ENCODE peak calls at places on chromosome 19, in seven cellular contexts. T, R, V, Q, F, Z and D are unnamed samples. For H3K36me3 and H3K4me1, the result is how much of the 10 kb centered on the place peaks cover.

GRCh38 chr19:19459099-19459498 is 53.6 kb downstream of the GATAD2A start:
- DNase-seq in Q (no peak), V (no peak), Z (no peak), F (no peak), R (peak), T (peak), D (peak)

GRCh38 chr19:41997851-41998229 is 3.8 kb upstream of the ATP1A3 start:
- DNase-seq in T (no peak), Z (no peak), R (no peak), F (no peak), Q (no peak), V (peak), D (no peak)

GRCh38 chr19:46670874-46671273 is 9.9 kb upstream of the DACT3 start:
- DNase-seq in Z (no peak), T (no peak), R (no peak), Q (no peak), F (no peak), V (peak), D (no peak)

GRCh38 chr19:19062454-19063182 is 1.2 kb upstream of the SLC25A42 start:
- DNase-seq in R (no peak), F (no peak), Z (no peak), V (peak), Q (no peak), T (peak), D (no peak)

GRCh38 chr19:17266026-17266425 is 1.2 kb upstream of the BABAM1 start:
- DNase-seq in Z (no peak), F (no peak), V (no peak), R (no peak), T (no peak), Q (no peak), D (no peak)

GRCh38 chr19:17755533-17755885 is 4.2 kb downstream of the FCHO1 start:
- DNase-seq in T (no peak), V (no peak), Q (no peak), R (no peak), F (no peak), Z (no peak), D (no peak)

GRCh38 chr19:1507763-1508506 is 4.9 kb downstream of the ADAMTSL5 start:
- DNase-seq in Z (peak), Q (peak), F (peak), V (peak), T (peak), R (peak), D (peak)

GRCh38 chr19:29622191-29623070 is 16.3 kb downstream of the POP4 start:
- DNase-seq in F (no peak), Q (no peak), T (peak), R (no peak), V (no peak), Z (no peak), D (peak)

GRCh38 chr19:15332311-15332996 is at the start of gene BRD4:
- DNase-seq in R (peak), Z (peak), V (peak), F (no peak), T (peak), Q (peak), D (peak)

GRCh38 chr19:45777395-45777961 is 4.8 kb downstream of the DMPK start:
- DNase-seq in Z (no peak), T (no peak), R (no peak), V (no peak), Q (no peak), F (no peak), D (no peak)

GRCh38 chr19:41327499-41328156 is 17.7 kb downstream of the CCDC97 start:
- DNase-seq in Q (peak), R (peak), Z (peak), T (peak), F (no peak), V (peak), D (peak)

GRCh38 chr19:33373701-33374405 is at the start of gene CEBPG:
- DNase-seq in Q (peak), F (no peak), V (peak), Z (no peak), R (peak), T (peak), D (peak)

GRCh38 chr19:51002542-51003311 is 1.3 kb upstream of the KLK8 start:
- DNase-seq in V (peak), Z (no peak), Q (no peak), T (peak), F (peak), R (peak), D (peak)

GRCh38 chr19:50711805-50712204 is 7.8 kb downstream of the SHANK1 start:
- DNase-seq in T (no peak), Z (no peak), F (no peak), Q (no peak), V (no peak), R (no peak), D (no peak)

GRCh38 chr19:10776900-10777650 is 58.9 kb downstream of the TMED1 start:
- DNase-seq in T (peak), R (no peak), Q (no peak), F (no peak), Z (no peak), V (peak), D (no peak)

GRCh38 chr19:3448616-3449334 is 31.6 kb downstream of the SMIM24 start:
- DNase-seq in T (no peak), V (no peak), Q (no peak), R (no peak), F (no peak), Z (peak), D (no peak)
- H3K36me3 ChIP-seq in T (under half), V (under half), Q (half or more), R (under half), F (under half), Z (under half), D (under half)

GRCh38 chr19:49261602-49262001 is 63.4 kb downstream of the SLC6A16 start:
- DNase-seq in V (no peak), F (no peak), Q (no peak), Z (no peak), R (peak), T (no peak), D (no peak)
- H3K4me1 ChIP-seq in V (under half), F (under half), Q (under half), Z (under half), R (under half), T (under half), D (under half)

GRCh38 chr19:313169-313987 is 22.2 kb upstream of the PLPP2 start:
- DNase-seq in V (no peak), Z (no peak), Q (no peak), T (no peak), R (no peak), F (no peak), D (no peak)

GRCh38 chr19:313988-314815 is 23.0 kb upstream of the PLPP2 start:
- DNase-seq in Q (no peak), R (no peak), T (no peak), V (no peak), F (no peak), Z (no peak), D (no peak)

GRCh38 chr19:310141-310651 is 19.0 kb upstream of the PLPP2 start:
- DNase-seq in Z (no peak), V (no peak), R (no peak), T (no peak), Q (peak), F (no peak), D (no peak)

GRCh38 chr19:310781-311496 is 19.7 kb upstream of the PLPP2 start:
- DNase-seq in T (no peak), R (no peak), F (no peak), Z (no peak), V (no peak), Q (no peak), D (no peak)

DNA sequence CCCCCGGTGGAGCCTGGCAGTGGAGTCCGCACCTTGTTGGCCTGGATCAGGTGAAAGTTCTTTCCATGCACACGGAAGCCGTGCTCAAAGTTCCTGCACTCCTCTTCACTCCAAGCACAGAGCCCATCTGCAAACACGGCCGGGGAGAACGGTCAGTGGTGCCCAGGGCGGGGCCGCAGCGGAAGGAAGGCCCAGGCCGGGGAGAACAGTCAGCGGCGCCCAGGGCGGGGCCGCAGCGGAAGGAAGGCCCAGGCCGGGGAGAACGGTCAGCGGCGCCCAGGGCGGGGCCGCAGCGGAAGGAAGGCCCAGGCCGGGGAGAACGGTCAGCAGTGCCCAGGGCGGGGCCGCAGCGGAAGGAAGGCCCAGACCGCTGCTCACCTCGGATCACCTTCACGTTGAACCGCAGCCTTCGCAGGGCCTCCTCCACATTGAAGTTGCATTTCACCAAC is 20.6 kb upstream of the PLPP2 start:
- DNase-seq in V (no peak), Q (no peak), F (no peak), T (no peak), R (no peak), Z (no peak), D (no peak)
- H3K36me3 ChIP-seq in V (half or more), Q (half or more), F (half or more), T (under half), R (under half), Z (under half), D (under half)

GRCh38 chr19:48683349-48683748 is 10.5 kb upstream of the NTN5 start:
- DNase-seq in V (peak), F (no peak), Z (no peak), Q (peak), R (peak), T (peak), D (no peak)
- H3K4me1 ChIP-seq in V (under half), F (under half), Z (under half), Q (under half), R (under half), T (under half), D (under half)

DNA sequence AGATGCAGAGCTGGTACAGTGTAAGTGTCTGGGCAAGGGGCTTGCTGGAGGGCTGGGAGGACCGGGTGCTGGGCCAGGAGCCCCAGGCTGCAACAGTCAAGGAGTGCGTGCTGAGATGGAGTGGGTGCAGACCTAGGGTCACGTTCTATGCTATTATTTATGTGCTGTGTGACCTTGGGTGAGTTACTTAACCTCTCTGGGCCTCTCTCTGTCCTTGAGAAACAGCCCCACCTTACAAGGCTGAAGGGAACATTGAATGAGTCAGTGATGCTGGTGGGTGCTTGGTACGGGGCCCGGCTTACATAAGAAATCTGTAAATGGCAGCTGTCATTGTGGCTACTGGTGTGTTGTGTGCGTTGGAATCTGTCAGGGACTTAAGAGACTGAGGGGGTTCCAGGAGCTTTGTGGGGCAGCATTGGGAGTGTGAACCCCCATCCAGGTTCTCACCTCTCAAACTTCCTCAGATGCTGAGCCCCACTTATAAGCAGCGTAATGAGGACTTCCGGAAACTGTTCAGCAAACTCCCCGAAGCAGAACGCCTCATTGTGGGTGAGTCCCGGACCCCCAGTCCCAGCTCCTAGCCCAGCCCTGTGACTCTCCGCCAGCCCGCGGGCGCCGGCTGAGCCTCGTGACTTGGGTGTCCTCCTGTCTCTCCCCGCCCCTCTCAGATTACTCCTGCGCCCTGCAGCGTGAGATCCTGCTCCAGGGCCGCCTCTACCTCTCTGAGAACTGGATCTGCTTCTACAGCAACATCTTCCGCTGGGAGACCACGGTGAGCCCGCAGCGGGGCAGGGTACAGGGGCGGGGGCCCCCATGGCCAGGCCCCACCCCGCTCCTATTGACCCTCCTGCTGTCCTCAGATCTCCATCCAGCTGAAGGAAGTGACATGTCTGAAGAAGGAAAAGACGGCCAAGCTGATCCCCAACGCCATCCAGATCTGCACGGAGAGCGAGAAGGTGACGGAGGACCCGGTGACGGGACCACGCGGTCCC is 9.6 kb downstream of the GRAMD1A start:
- DNase-seq in F (no peak), Z (no peak), Q (no peak), V (no peak), T (no peak), R (no peak), D (no peak)
- H3K36me3 ChIP-seq in F (half or more), Z (under half), Q (half or more), V (half or more), T (under half), R (under half), D (under half)

DNA sequence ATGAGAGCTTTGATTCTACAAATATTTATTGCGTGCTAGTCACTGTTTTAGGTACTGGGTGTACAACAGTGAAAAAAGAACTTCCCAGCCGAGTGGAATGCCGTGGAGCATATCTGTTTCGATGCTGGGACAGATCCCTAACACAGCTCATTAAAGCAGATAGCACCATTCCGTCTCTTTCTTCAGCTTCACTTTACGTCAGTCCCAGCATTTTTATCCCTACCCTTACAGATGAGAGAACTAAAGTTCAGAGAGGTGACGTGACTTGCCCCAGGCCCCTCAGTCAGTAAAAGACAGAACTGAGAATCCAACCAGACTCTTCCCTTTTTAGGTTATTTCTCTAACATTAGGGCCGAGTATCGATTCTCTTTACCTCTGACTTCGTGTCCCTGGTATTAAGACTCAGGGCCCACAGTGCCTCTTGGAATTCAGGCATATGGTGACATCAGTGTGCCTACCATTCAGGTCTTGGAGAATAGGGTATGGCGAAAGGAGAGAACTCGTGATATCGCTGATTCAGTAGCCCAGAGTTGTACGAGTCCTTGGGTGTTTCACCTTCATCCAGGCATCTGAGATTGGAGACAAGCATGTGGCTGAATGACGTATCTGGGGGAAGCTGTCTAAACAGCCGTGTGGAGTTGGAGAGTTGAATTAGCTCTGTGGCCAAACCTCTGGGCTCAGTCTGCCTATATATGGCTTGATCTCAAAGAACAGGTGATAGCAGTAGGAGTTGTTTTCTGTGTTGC is 27.1 kb downstream of the ACTN4 start:
- DNase-seq in T (no peak), Z (no peak), V (no peak), R (no peak), F (no peak), Q (peak), D (no peak)
- H3K4me1 ChIP-seq in T (under half), Z (half or more), V (under half), R (half or more), F (under half), Q (half or more), D (half or more)

GRCh38 chr19:49656456-49657109 is 9.1 kb downstream of the IRF3 start:
- DNase-seq in V (no peak), R (no peak), T (no peak), Z (no peak), Q (no peak), F (no peak), D (no peak)

GRCh38 chr19:49655570-49656455 is 9.8 kb downstream of the IRF3 start:
- DNase-seq in F (no peak), T (no peak), V (no peak), R (no peak), Z (no peak), Q (no peak), D (no peak)

GRCh38 chr19:49653466-49653806 is 11.4 kb downstream of the SCAF1 start:
- DNase-seq in T (no peak), V (no peak), R (no peak), F (no peak), Q (no peak), Z (no peak), D (no peak)

GRCh38 chr19:49652723-49653465 is 10.9 kb downstream of the SCAF1 start:
- DNase-seq in T (no peak), Z (no peak), V (no peak), Q (no peak), F (no peak), R (no peak), D (no peak)

GRCh38 chr19:49654581-49654980 is 11.1 kb downstream of the IRF3 start:
- DNase-seq in V (no peak), T (no peak), R (no peak), Z (no peak), Q (no peak), F (no peak), D (no peak)
- H3K36me3 ChIP-seq in V (half or more), T (under half), R (under half), Z (under half), Q (half or more), F (half or more), D (under half)

GRCh38 chr19:39334444-39334976 is 1.3 kb downstream of the GMFG start:
- DNase-seq in T (no peak), V (no peak), Q (no peak), Z (no peak), R (no peak), F (no peak), D (no peak)
- H3K4me1 ChIP-seq in T (under half), V (under half), Q (under half), Z (under half), R (under half), F (under half), D (half or more)

DNA sequence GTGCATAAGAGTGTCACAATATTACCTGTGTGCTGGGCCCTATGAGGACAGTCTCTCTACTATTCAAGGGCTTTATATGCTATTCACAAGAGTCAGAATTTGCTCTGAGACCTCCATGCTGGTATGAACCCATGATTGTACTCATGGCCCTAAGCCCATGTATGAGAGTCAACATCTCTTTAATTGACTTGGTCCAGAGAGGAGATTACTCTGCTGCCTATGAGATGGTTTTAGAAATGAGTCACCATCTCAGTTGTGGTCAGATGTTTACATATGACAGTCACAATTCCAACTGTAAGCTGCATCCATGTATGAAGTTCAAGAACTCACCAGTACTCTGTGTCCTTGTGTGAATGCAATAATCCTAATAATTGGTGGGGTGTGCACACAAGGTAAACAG is 19.9 kb upstream of the ZNF208 start:
- DNase-seq in T (no peak), Z (no peak), V (no peak), Q (no peak), F (no peak), R (no peak), D (no peak)
- H3K36me3 ChIP-seq in T (under half), Z (under half), V (under half), Q (under half), F (under half), R (under half), D (under half)

GRCh38 chr19:38684862-38685665 is 37.6 kb downstream of the ACTN4 start:
- DNase-seq in T (no peak), Q (no peak), Z (no peak), V (no peak), R (no peak), F (no peak), D (no peak)

GRCh38 chr19:38682872-38683392 is 35.5 kb downstream of the ACTN4 start:
- DNase-seq in Q (no peak), Z (no peak), V (no peak), R (no peak), T (no peak), F (no peak), D (no peak)

GRCh38 chr19:38685666-38686529 is 38.4 kb downstream of the ACTN4 start:
- DNase-seq in F (no peak), Q (no peak), V (no peak), Z (no peak), R (peak), T (peak), D (no peak)

GRCh38 chr19:38683393-38684077 is 36.1 kb downstream of the ACTN4 start:
- DNase-seq in V (no peak), Z (peak), R (peak), Q (peak), F (no peak), T (peak), D (peak)

GRCh38 chr19:38684078-38684861 is 36.8 kb downstream of the ACTN4 start:
- DNase-seq in R (peak), Q (peak), Z (no peak), V (no peak), F (no peak), T (peak), D (peak)
- H3K4me1 ChIP-seq in R (under half), Q (half or more), Z (half or more), V (under half), F (under half), T (under half), D (half or more)